ENCODE peak calls at places on chromosomes 7 and 10, in seven cellular contexts. D is RWPE2; L is pancreas; X is CD4-positive, alpha-beta T cell; S is Right ventricle myocardium superior; O is HCT116; M is activated B cell treated with CpG ODN at 0.5 μM for 24 hours. T is an unnamed sample.

GRCh38 chr10:32299354-32299980 is 47.5 kb downstream of the EPC1 start:
- ATAC-seq in O (no peak), X (no peak), M (no peak), S (no peak), D (no peak), L (no peak), T (no peak)

GRCh38 chr10:51729822-51730530 is 30.6 kb upstream of the CSTF2T start:
- ATAC-seq in X (no peak), S (no peak), M (no peak), D (no peak), L (no peak), O (no peak), T (no peak)

GRCh38 chr10:14659626-14660196 is 115.0 kb downstream of the FAM107B start:
- ATAC-seq in D (no peak), S (peak; percentile 46), X (peak; percentile 78), O (no peak), M (peak; percentile 68), L (peak; percentile 55), T (no peak)

GRCh38 chr7:102260856-102261255 is 25.8 kb upstream of the SH2B2 start:
- ATAC-seq in O (no peak), M (no peak), S (peak; percentile 84), L (peak; percentile 60), D (no peak), X (no peak), T (no peak)

GRCh38 chr10:31754803-31755624 is 173.6 kb downstream of the ARHGAP12 start:
- ATAC-seq in L (peak; percentile 6), X (no peak), S (no peak), D (no peak), O (peak; percentile 17), M (no peak), T (no peak)

GRCh38 chr10:75101416-75102251 is 9.8 kb upstream of the SAMD8 start:
- ATAC-seq in X (no peak), S (peak; percentile 73), O (no peak), D (no peak), L (no peak), M (no peak), T (no peak)

GRCh38 chr7:41059796-41060195 is 643.1 kb downstream of the INHBA start:
- ATAC-seq in L (no peak), D (no peak), S (no peak), O (no peak), X (no peak), M (no peak), T (no peak)

GRCh38 chr7:46168231-46168630 is 247.2 kb upstream of the IGFBP3 start:
- ATAC-seq in S (no peak), O (no peak), L (no peak), D (no peak), X (no peak), M (no peak), T (no peak)

GRCh38 chr7:156474241-156474743 is 166.3 kb upstream of the RNF32 start:
- ATAC-seq in S (no peak), X (no peak), D (peak; percentile 92), L (no peak), M (no peak), O (no peak), T (no peak)

GRCh38 chr7:26441640-26442277 is 150.1 kb downstream of the SNX10 start:
- ATAC-seq in M (no peak), D (no peak), X (no peak), S (no peak), L (no peak), O (no peak), T (no peak)

T was measured in gastroesophageal sphincter.